ENCODE peak calls at places on chromosomes 6 and 20, in four cellular contexts. One of them, this sample, is unnamed.

GRCh38 chr6:7505196-7505699 is 36.2 kb upstream of the DSP start:
- DNase-seq in GF-D8: no peak
- DNase-seq in effector memory CD4-positive, alpha-beta T cell: no peak
- DNase-seq in KBM-7: peak
- DNase-seq in this sample: peak

GRCh38 chr6:42017021-42017643 is 33.2 kb upstream of the TAF8 start:
- DNase-seq in GF-D8: peak
- DNase-seq in KBM-7: peak
- DNase-seq in effector memory CD4-positive, alpha-beta T cell: no peak
- DNase-seq in this sample: no peak

GRCh38 chr6:111972714-111973678 is 80.9 kb upstream of the CCN6 start:
- DNase-seq in GF-D8: no peak
- DNase-seq in KBM-7: no peak
- DNase-seq in effector memory CD4-positive, alpha-beta T cell: peak
- DNase-seq in this sample: peak

GRCh38 chr6:28914941-28915340 is 8.8 kb downstream of the TRIM27 start:
- DNase-seq in effector memory CD4-positive, alpha-beta T cell: no peak
- DNase-seq in KBM-7: no peak
- DNase-seq in GF-D8: no peak
- DNase-seq in this sample: no peak

GRCh38 chr6:100962466-100962865 is 81.3 kb upstream of the ASCC3 start:
- DNase-seq in GF-D8: no peak
- DNase-seq in effector memory CD4-positive, alpha-beta T cell: no peak
- DNase-seq in KBM-7: no peak
- DNase-seq in this sample: no peak

GRCh38 chr6:112906737-112907136 is 559.6 kb downstream of the RFPL4B start:
- DNase-seq in KBM-7: no peak
- DNase-seq in GF-D8: no peak
- DNase-seq in effector memory CD4-positive, alpha-beta T cell: no peak
- DNase-seq in this sample: no peak

GRCh38 chr6:131061771-131062160 is 1.3 kb downstream of the EPB41L2 start:
- DNase-seq in effector memory CD4-positive, alpha-beta T cell: no peak
- DNase-seq in GF-D8: no peak
- DNase-seq in KBM-7: peak
- DNase-seq in this sample: no peak

GRCh38 chr20:2610941-2611720 is 41.3 kb upstream of the NOP56 start:
- DNase-seq in effector memory CD4-positive, alpha-beta T cell: no peak
- DNase-seq in KBM-7: no peak
- DNase-seq in GF-D8: no peak
- DNase-seq in this sample: no peak

GRCh38 chr6:154156135-154156948 is 117.3 kb downstream of the OPRM1 start:
- DNase-seq in effector memory CD4-positive, alpha-beta T cell: peak
- DNase-seq in KBM-7: peak
- DNase-seq in GF-D8: peak
- DNase-seq in this sample: no peak

GRCh38 chr6:137867685-137868509 is 838 bp downstream of the TNFAIP3 start:
- DNase-seq in effector memory CD4-positive, alpha-beta T cell: no peak
- DNase-seq in GF-D8: peak
- DNase-seq in KBM-7: peak
- DNase-seq in this sample: no peak

GRCh38 chr6:44269168-44269920 is 906 bp upstream of the TMEM151B start:
- DNase-seq in KBM-7: no peak
- DNase-seq in GF-D8: no peak
- DNase-seq in effector memory CD4-positive, alpha-beta T cell: no peak
- DNase-seq in this sample: no peak

GRCh38 chr6:7269816-7270215 is 43.2 kb downstream of the SSR1 start:
- DNase-seq in effector memory CD4-positive, alpha-beta T cell: no peak
- DNase-seq in KBM-7: no peak
- DNase-seq in GF-D8: no peak
- DNase-seq in this sample: no peak

GRCh38 chr6:5937516-5937915 is 69.2 kb downstream of the NRN1 start:
- DNase-seq in GF-D8: no peak
- DNase-seq in KBM-7: no peak
- DNase-seq in effector memory CD4-positive, alpha-beta T cell: no peak
- DNase-seq in this sample: no peak

GRCh38 chr6:35568967-35569606 is 56.4 kb upstream of the TULP1 start:
- DNase-seq in KBM-7: peak
- DNase-seq in effector memory CD4-positive, alpha-beta T cell: peak
- DNase-seq in GF-D8: no peak
- DNase-seq in this sample: no peak

GRCh38 chr6:152828431-152828830 is 77.8 kb downstream of the VIP start:
- DNase-seq in GF-D8: no peak
- DNase-seq in KBM-7: no peak
- DNase-seq in effector memory CD4-positive, alpha-beta T cell: no peak
- DNase-seq in this sample: no peak

GRCh38 chr6:21046276-21046675 is 512.0 kb downstream of the CDKAL1 start:
- DNase-seq in effector memory CD4-positive, alpha-beta T cell: no peak
- DNase-seq in KBM-7: no peak
- DNase-seq in GF-D8: no peak
- DNase-seq in this sample: no peak

GRCh38 chr6:97048771-97049170 is 124.2 kb downstream of the KLHL32 start:
- DNase-seq in KBM-7: no peak
- DNase-seq in effector memory CD4-positive, alpha-beta T cell: no peak
- DNase-seq in GF-D8: no peak
- DNase-seq in this sample: no peak

GRCh38 chr20:35489717-35490116 is 34.3 kb downstream of the CEP250 start:
- DNase-seq in GF-D8: no peak
- DNase-seq in KBM-7: no peak
- DNase-seq in effector memory CD4-positive, alpha-beta T cell: no peak
- DNase-seq in this sample: no peak

GRCh38 chr20:41004561-41005360 is 23.9 kb upstream of the TOP1 start:
- DNase-seq in effector memory CD4-positive, alpha-beta T cell: no peak
- DNase-seq in GF-D8: no peak
- DNase-seq in KBM-7: no peak
- DNase-seq in this sample: no peak

GRCh38 chr6:118649918-118650499 is 1.4 kb downstream of the CEP85L start:
- DNase-seq in effector memory CD4-positive, alpha-beta T cell: no peak
- DNase-seq in KBM-7: no peak
- DNase-seq in GF-D8: no peak
- DNase-seq in this sample: no peak

GRCh38 chr20:18722381-18722780 is 91.2 kb upstream of the SCP2D1 start:
- DNase-seq in KBM-7: no peak
- DNase-seq in effector memory CD4-positive, alpha-beta T cell: no peak
- DNase-seq in GF-D8: no peak
- DNase-seq in this sample: no peak

GRCh38 chr6:107786179-107786578 is 37.9 kb downstream of the SCML4 start:
- DNase-seq in effector memory CD4-positive, alpha-beta T cell: no peak
- DNase-seq in GF-D8: no peak
- DNase-seq in KBM-7: no peak
- DNase-seq in this sample: no peak

GRCh38 chr20:13223731-13224130 is 2.7 kb downstream of the ISM1 start:
- DNase-seq in effector memory CD4-positive, alpha-beta T cell: no peak
- DNase-seq in KBM-7: no peak
- DNase-seq in GF-D8: no peak
- DNase-seq in this sample: no peak

GRCh38 chr6:150844371-150844770 is 21.1 kb upstream of the MTHFD1L start:
- DNase-seq in GF-D8: no peak
- DNase-seq in KBM-7: no peak
- DNase-seq in effector memory CD4-positive, alpha-beta T cell: no peak
- DNase-seq in this sample: no peak

GRCh38 chr6:110520992-110521543 is 44.7 kb upstream of the SLC22A16 start:
- DNase-seq in GF-D8: no peak
- DNase-seq in KBM-7: no peak
- DNase-seq in effector memory CD4-positive, alpha-beta T cell: no peak
- DNase-seq in this sample: no peak

GRCh38 chr6:115363379-115363778 is 697.3 kb downstream of the FRK start:
- DNase-seq in GF-D8: no peak
- DNase-seq in effector memory CD4-positive, alpha-beta T cell: no peak
- DNase-seq in KBM-7: no peak
- DNase-seq in this sample: no peak

GRCh38 chr6:5490495-5491069 is 229.3 kb downstream of the FARS2 start:
- DNase-seq in effector memory CD4-positive, alpha-beta T cell: no peak
- DNase-seq in KBM-7: no peak
- DNase-seq in GF-D8: no peak
- DNase-seq in this sample: no peak

GRCh38 chr6:54286141-54286540 is 22.1 kb upstream of the TINAG start:
- DNase-seq in GF-D8: no peak
- DNase-seq in effector memory CD4-positive, alpha-beta T cell: no peak
- DNase-seq in KBM-7: no peak
- DNase-seq in this sample: no peak